ENCODE peak calls at places on chromosomes 5 and 9, in nine cellular contexts. One of them, this sample, is unnamed.

GRCh38 chr5:127878174-127878750 is 175.1 kb downstream of the CCDC192 start:
- DNase-seq in A549: peak; percentile 85
- DNase-seq in kidney tubule cell: peak; percentile 63
- DNase-seq in transverse colon: peak; percentile 75
- DNase-seq in NCI-H1694 treated with DMSO at 0.1 percent for 48 hours: peak; percentile 21
- DNase-seq in GM10248: peak; percentile 20
- DNase-seq in H7: peak; percentile 58
- DNase-seq in SJSA1: peak; percentile 71
- DNase-seq in ACHN: peak; percentile 59
- DNase-seq in this sample: peak; percentile 7

GRCh38 chr5:58440882-58441281 is 19.0 kb downstream of the PLK2 start:
- DNase-seq in NCI-H1694 treated with DMSO at 0.1 percent for 48 hours: no peak
- DNase-seq in H7: no peak
- DNase-seq in A549: no peak
- DNase-seq in GM10248: no peak
- DNase-seq in kidney tubule cell: no peak
- DNase-seq in SJSA1: no peak
- DNase-seq in ACHN: no peak
- DNase-seq in transverse colon: no peak
- DNase-seq in this sample: no peak

GRCh38 chr5:44387391-44387790 is 1.8 kb downstream of the FGF10 start:
- DNase-seq in NCI-H1694 treated with DMSO at 0.1 percent for 48 hours: no peak
- DNase-seq in kidney tubule cell: no peak
- DNase-seq in SJSA1: no peak
- DNase-seq in GM10248: no peak
- DNase-seq in ACHN: no peak
- DNase-seq in transverse colon: no peak
- DNase-seq in H7: no peak
- DNase-seq in A549: no peak
- DNase-seq in this sample: no peak

GRCh38 chr5:138912093-138912492 is 37.0 kb upstream of the LRRTM2 start:
- DNase-seq in transverse colon: no peak
- DNase-seq in H7: no peak
- DNase-seq in A549: no peak
- DNase-seq in GM10248: no peak
- DNase-seq in SJSA1: no peak
- DNase-seq in kidney tubule cell: no peak
- DNase-seq in NCI-H1694 treated with DMSO at 0.1 percent for 48 hours: no peak
- DNase-seq in ACHN: no peak
- DNase-seq in this sample: no peak

GRCh38 chr9:70046274-70047070 is 2.8 kb downstream of the MAMDC2 start:
- DNase-seq in GM10248: no peak
- DNase-seq in ACHN: no peak
- DNase-seq in SJSA1: no peak
- DNase-seq in H7: no peak
- DNase-seq in A549: no peak
- DNase-seq in NCI-H1694 treated with DMSO at 0.1 percent for 48 hours: no peak
- DNase-seq in kidney tubule cell: peak; percentile 74
- DNase-seq in transverse colon: no peak
- DNase-seq in this sample: peak; percentile 41

GRCh38 chr5:67095346-67095871 is 101.2 kb downstream of the CD180 start:
- DNase-seq in NCI-H1694 treated with DMSO at 0.1 percent for 48 hours: no peak
- DNase-seq in H7: no peak
- DNase-seq in transverse colon: peak; percentile 72
- DNase-seq in A549: peak; percentile 50
- DNase-seq in GM10248: no peak
- DNase-seq in ACHN: no peak
- DNase-seq in SJSA1: no peak
- DNase-seq in kidney tubule cell: peak; percentile 61
- DNase-seq in this sample: no peak

GRCh38 chr9:8857330-8858249 is 1058.0 kb upstream of the DMAC1 start:
- DNase-seq in kidney tubule cell: peak; percentile 78
- DNase-seq in NCI-H1694 treated with DMSO at 0.1 percent for 48 hours: no peak
- DNase-seq in SJSA1: no peak
- DNase-seq in H7: peak; percentile 81
- DNase-seq in A549: no peak
- DNase-seq in ACHN: peak; percentile 73
- DNase-seq in GM10248: peak; percentile 10
- DNase-seq in transverse colon: peak; percentile 65
- DNase-seq in this sample: no peak

GRCh38 chr5:142608094-142608493 is 77.8 kb downstream of the FGF1 start:
- DNase-seq in SJSA1: no peak
- DNase-seq in transverse colon: no peak
- DNase-seq in A549: no peak
- DNase-seq in NCI-H1694 treated with DMSO at 0.1 percent for 48 hours: no peak
- DNase-seq in ACHN: no peak
- DNase-seq in H7: no peak
- DNase-seq in GM10248: no peak
- DNase-seq in kidney tubule cell: no peak
- DNase-seq in this sample: no peak

GRCh38 chr9:128627127-128627715 is 29.4 kb downstream of the DYNC2I2 start:
- DNase-seq in SJSA1: no peak
- DNase-seq in GM10248: no peak
- DNase-seq in kidney tubule cell: no peak
- DNase-seq in ACHN: no peak
- DNase-seq in A549: no peak
- DNase-seq in H7: peak; percentile 39
- DNase-seq in transverse colon: no peak
- DNase-seq in NCI-H1694 treated with DMSO at 0.1 percent for 48 hours: no peak
- DNase-seq in this sample: no peak

GRCh38 chr5:176436641-176437040 is 11.5 kb upstream of the FAF2 start:
- DNase-seq in A549: no peak
- DNase-seq in SJSA1: no peak
- DNase-seq in ACHN: no peak
- DNase-seq in GM10248: no peak
- DNase-seq in NCI-H1694 treated with DMSO at 0.1 percent for 48 hours: no peak
- DNase-seq in H7: no peak
- DNase-seq in kidney tubule cell: no peak
- DNase-seq in transverse colon: no peak
- DNase-seq in this sample: no peak

GRCh38 chr5:54725391-54726280 is 208.1 kb downstream of the SNX18 start:
- DNase-seq in H7: no peak
- DNase-seq in ACHN: no peak
- DNase-seq in GM10248: no peak
- DNase-seq in NCI-H1694 treated with DMSO at 0.1 percent for 48 hours: no peak
- DNase-seq in kidney tubule cell: peak; percentile 49
- DNase-seq in A549: no peak
- DNase-seq in SJSA1: peak; percentile 56
- DNase-seq in transverse colon: no peak
- DNase-seq in this sample: no peak

GRCh38 chr5:132747064-132747692 is at the start of gene CCNI2:
- DNase-seq in NCI-H1694 treated with DMSO at 0.1 percent for 48 hours: no peak
- DNase-seq in ACHN: no peak
- DNase-seq in SJSA1: peak; percentile 46
- DNase-seq in H7: peak; percentile 86
- DNase-seq in kidney tubule cell: peak; percentile 30
- DNase-seq in transverse colon: peak; percentile 81
- DNase-seq in GM10248: peak; percentile 73
- DNase-seq in A549: peak; percentile 12
- DNase-seq in this sample: no peak

GRCh38 chr5:177496111-177497010 is 1.0 kb downstream of the PDLIM7 start:
- DNase-seq in kidney tubule cell: peak; percentile 92
- DNase-seq in SJSA1: peak; percentile 98
- DNase-seq in transverse colon: peak; percentile 65
- DNase-seq in NCI-H1694 treated with DMSO at 0.1 percent for 48 hours: no peak
- DNase-seq in A549: peak; percentile 86
- DNase-seq in ACHN: peak; percentile 85
- DNase-seq in H7: peak; percentile 98
- DNase-seq in GM10248: peak; percentile 71
- DNase-seq in this sample: peak; percentile 56

GRCh38 chr9:9718691-9719090 is 894.1 kb downstream of the PTPRD start:
- DNase-seq in transverse colon: no peak
- DNase-seq in NCI-H1694 treated with DMSO at 0.1 percent for 48 hours: no peak
- DNase-seq in A549: no peak
- DNase-seq in ACHN: no peak
- DNase-seq in kidney tubule cell: no peak
- DNase-seq in SJSA1: no peak
- DNase-seq in H7: no peak
- DNase-seq in GM10248: no peak
- DNase-seq in this sample: no peak

GRCh38 chr9:107175826-107176500 is 107.1 kb upstream of the RAD23B start:
- DNase-seq in GM10248: no peak
- DNase-seq in A549: no peak
- DNase-seq in ACHN: no peak
- DNase-seq in SJSA1: no peak
- DNase-seq in kidney tubule cell: peak; percentile 31
- DNase-seq in NCI-H1694 treated with DMSO at 0.1 percent for 48 hours: no peak
- DNase-seq in H7: no peak
- DNase-seq in transverse colon: no peak
- DNase-seq in this sample: no peak

GRCh38 chr9:134476256-134476941 is 150.1 kb downstream of the RXRA start:
- DNase-seq in H7: no peak
- DNase-seq in transverse colon: no peak
- DNase-seq in NCI-H1694 treated with DMSO at 0.1 percent for 48 hours: no peak
- DNase-seq in SJSA1: no peak
- DNase-seq in GM10248: no peak
- DNase-seq in A549: no peak
- DNase-seq in kidney tubule cell: no peak
- DNase-seq in ACHN: no peak
- DNase-seq in this sample: no peak

GRCh38 chr5:91443761-91444467 is 60.8 kb upstream of the ARRDC3 start:
- DNase-seq in GM10248: no peak
- DNase-seq in transverse colon: no peak
- DNase-seq in SJSA1: no peak
- DNase-seq in H7: no peak
- DNase-seq in A549: no peak
- DNase-seq in NCI-H1694 treated with DMSO at 0.1 percent for 48 hours: no peak
- DNase-seq in ACHN: no peak
- DNase-seq in kidney tubule cell: peak; percentile 45
- DNase-seq in this sample: no peak